ENCODE peak calls at places on chromosome 16, in ten cellular contexts. I is SJSA1, O is cardiac muscle cell, Q is GM19239, Z is AML-193, E is AG20443, H is nephron progenitor cell, F is lower lobe of right lung, R is caudate nucleus, A is NCI-H82. U is an unnamed sample.

GRCh38 chr16:25838724-25839186 is 147.0 kb downstream of the HS3ST4 start:
- DNase-seq in O (peak), Q (peak), E (peak), A (peak), F (no peak), I (peak), Z (peak), H (peak), R (peak), U (peak)

GRCh38 chr16:75011634-75012307 is 12.9 kb downstream of the ZNRF1 start:
- DNase-seq in E (peak), A (no peak), R (no peak), H (no peak), Q (no peak), O (no peak), Z (no peak), I (peak), F (no peak), U (no peak)

GRCh38 chr16:89738538-89739317 is 17.4 kb downstream of the ZNF276 start:
- DNase-seq in E (no peak), Q (no peak), R (no peak), A (no peak), O (no peak), F (no peak), H (no peak), Z (no peak), I (no peak), U (no peak)

GRCh38 chr16:11833951-11834695 is 17.2 kb downstream of the RSL1D1 start:
- DNase-seq in I (no peak), Q (no peak), E (peak), R (no peak), O (no peak), F (no peak), A (peak), Z (peak), H (no peak), U (peak)

GRCh38 chr16:70453117-70453890 is 1.1 kb upstream of the FCSK start:
- DNase-seq in O (no peak), Z (no peak), A (no peak), R (no peak), E (no peak), Q (no peak), I (no peak), H (no peak), F (no peak), U (no peak)

GRCh38 chr16:80743772-80744171 is 60.6 kb downstream of the CDYL2 start:
- DNase-seq in H (no peak), Q (no peak), A (no peak), I (no peak), F (no peak), Z (no peak), R (no peak), O (no peak), E (no peak), U (no peak)

GRCh38 chr16:56246051-56246817 is 54.9 kb downstream of the GNAO1 start:
- DNase-seq in A (no peak), F (no peak), Z (no peak), O (peak), Q (no peak), R (peak), H (peak), I (peak), E (no peak), U (no peak)

GRCh38 chr16:3774156-3774767 is 56.9 kb upstream of the TRAP1 start:
- DNase-seq in Q (no peak), A (no peak), Z (no peak), E (peak), R (peak), F (no peak), O (no peak), H (no peak), I (no peak), U (no peak)

GRCh38 chr16:57058291-57058861 is 34.0 kb upstream of the CPNE2 start:
- DNase-seq in F (no peak), E (no peak), O (no peak), Q (no peak), Z (no peak), I (no peak), A (no peak), R (no peak), H (no peak), U (no peak)

GRCh38 chr16:22624038-22624656 is 113.5 kb downstream of the NPIPB5 start:
- DNase-seq in Z (no peak), A (no peak), E (no peak), Q (no peak), R (no peak), I (no peak), F (no peak), O (no peak), H (no peak), U (no peak)

GRCh38 chr16:83835972-83836566 is 28.3 kb downstream of the HSBP1 start:
- DNase-seq in R (no peak), O (no peak), E (peak), I (peak), Q (no peak), H (no peak), A (no peak), Z (no peak), F (no peak), U (peak)

GRCh38 chr16:88650749-88651275 is at the start of gene CYBA:
- DNase-seq in Z (peak), Q (peak), R (no peak), O (peak), A (peak), I (no peak), E (peak), H (peak), F (peak), U (no peak)

GRCh38 chr16:54897930-54898329 is 32.7 kb upstream of the IRX5 start:
- DNase-seq in F (no peak), Q (no peak), R (no peak), O (no peak), E (no peak), H (no peak), A (no peak), Z (no peak), I (no peak), U (no peak)

GRCh38 chr16:86355951-86356350 is 154.4 kb upstream of the FOXF1 start:
- DNase-seq in I (no peak), Z (no peak), Q (no peak), H (no peak), F (no peak), R (no peak), A (no peak), E (peak), O (no peak), U (no peak)

GRCh38 chr16:73771196-73771595 is 525.4 kb upstream of the PSMD7 start:
- DNase-seq in Z (no peak), R (no peak), I (no peak), E (no peak), F (no peak), Q (no peak), H (no peak), A (no peak), O (no peak), U (no peak)

GRCh38 chr16:12786077-12786476 is 17.6 kb downstream of the CPPED1 start:
- DNase-seq in R (no peak), O (no peak), A (no peak), E (no peak), I (no peak), H (no peak), F (no peak), Z (no peak), Q (no peak), U (no peak)

GRCh38 chr16:52549011-52549692 is 2.2 kb upstream of the TOX3 start:
- DNase-seq in H (no peak), R (no peak), Z (no peak), I (no peak), O (peak), A (peak), E (no peak), F (no peak), Q (no peak), U (no peak)

GRCh38 chr16:89485701-89486246 is 4.6 kb downstream of the ANKRD11 start:
- DNase-seq in E (no peak), O (no peak), H (no peak), F (no peak), Z (no peak), R (no peak), I (no peak), A (peak), Q (no peak), U (no peak)

GRCh38 chr16:70571623-70572022 is 48.0 kb downstream of the SF3B3 start:
- DNase-seq in Q (no peak), E (no peak), F (no peak), A (no peak), O (no peak), Z (no peak), I (no peak), H (no peak), R (no peak), U (no peak)

GRCh38 chr16:80931985-80932720 is 74.5 kb downstream of the CMC2 start:
- DNase-seq in Z (no peak), A (peak), H (peak), E (peak), F (peak), R (peak), O (peak), Q (no peak), I (peak), U (no peak)

GRCh38 chr16:89009343-89010209 is 32.6 kb upstream of the CBFA2T3 start:
- DNase-seq in E (no peak), Z (no peak), H (peak), A (no peak), I (no peak), F (peak), O (peak), Q (no peak), R (no peak), U (peak)

GRCh38 chr16:19505600-19506303 is 16.1 kb downstream of the GDE1 start:
- DNase-seq in F (no peak), I (no peak), A (no peak), E (no peak), R (no peak), Z (no peak), H (no peak), O (no peak), Q (no peak), U (no peak)

GRCh38 chr16:8847623-8848022 is 21.2 kb downstream of the CARHSP1 start:
- DNase-seq in Q (no peak), H (no peak), O (no peak), Z (no peak), E (no peak), R (no peak), F (no peak), A (no peak), I (no peak), U (no peak)

GRCh38 chr16:85570213-85570734 is 42.8 kb upstream of the GSE1 start:
- DNase-seq in Q (peak), E (no peak), O (no peak), A (no peak), H (no peak), Z (peak), I (no peak), F (no peak), R (no peak), U (no peak)

GRCh38 chr16:68232335-68232734 is 3.6 kb downstream of the ESRP2 start:
- DNase-seq in H (no peak), I (no peak), Z (no peak), Q (no peak), O (no peak), F (peak), E (no peak), A (no peak), R (no peak), U (no peak)

GRCh38 chr16:22052985-22053384 is 39.4 kb upstream of the VWA3A start:
- DNase-seq in R (no peak), O (no peak), H (no peak), I (no peak), A (no peak), E (no peak), Q (no peak), F (no peak), Z (no peak), U (no peak)

GRCh38 chr16:1054660-1055556 is 17.6 kb upstream of the SSTR5 start:
- DNase-seq in O (peak), Q (peak), A (peak), H (peak), R (no peak), E (peak), F (peak), I (peak), Z (peak), U (peak)

GRCh38 chr16:11752856-11753255 is 10.2 kb upstream of the TXNDC11 start:
- DNase-seq in H (no peak), F (no peak), Z (no peak), A (no peak), I (no peak), E (no peak), Q (no peak), R (no peak), O (no peak), U (peak)

GRCh38 chr16:74465281-74465680 is 44.0 kb upstream of the CLEC18B start:
- DNase-seq in I (no peak), H (no peak), F (no peak), Z (no peak), R (no peak), O (no peak), Q (no peak), E (no peak), A (no peak), U (no peak)

GRCh38 chr16:56637814-56638750 is at the start of gene MT1A:
- DNase-seq in Q (no peak), O (peak), R (no peak), I (no peak), F (peak), H (peak), E (peak), A (no peak), Z (no peak), U (no peak)